ENCODE peak calls at places on chromosomes 13 and 19, in four cellular contexts. V is lower lobe of right lung, Y is uterus, S is Peyer's patch. L is an unnamed sample.
A peak's percentile ranks its signal among the peaks of the same experiment; 100 is the strongest.

GRCh38 chr19:50909240-50910070 is 1.7 kb downstream of the KLK4 start:
- DNase-seq in V (peak; percentile 59), Y (no peak), S (peak; percentile 84), L (no peak)

GRCh38 chr19:750640-751423 is at the start of gene MISP:
- DNase-seq in V (peak; percentile 80), Y (no peak), S (peak; percentile 98), L (no peak)

GRCh38 chr19:34350161-34350561 is 14.8 kb upstream of the GPI start:
- DNase-seq in V (no peak), Y (no peak), S (no peak), L (no peak)

GRCh38 chr19:13017306-13018036 is 22.2 kb downstream of the NFIX start:
- DNase-seq in V (no peak), Y (no peak), S (no peak), L (no peak)

GRCh38 chr19:15452111-15453047 is 2.6 kb upstream of the WIZ start:
- DNase-seq in V (peak; percentile 91), Y (peak; percentile 91), S (peak; percentile 85), L (peak; percentile 90)

GRCh38 chr19:35718345-35719041 is 690 bp downstream of the KMT2B start:
- DNase-seq in V (peak; percentile 72), Y (peak; percentile 52), S (peak; percentile 64), L (no peak)

GRCh38 chr19:17091758-17092333 is 16.3 kb downstream of the MYO9B start:
- DNase-seq in V (peak; percentile 84), Y (no peak), S (no peak), L (no peak)

GRCh38 chr19:16627928-16628182 is 149 bp downstream of the MED26 start:
- DNase-seq in V (no peak), Y (no peak), S (no peak), L (no peak)

GRCh38 chr19:14577264-14577663 is 5.4 kb upstream of the NDUFB7 start:
- DNase-seq in V (no peak), Y (no peak), S (no peak), L (no peak)

GRCh38 chr13:44895584-44895983 is 93.7 kb downstream of the NUFIP1 start:
- DNase-seq in V (no peak), Y (no peak), S (no peak), L (no peak)
- TF ChIP-seq CTCF in V (no peak), Y (no peak), S (no peak), L (no peak)

DNA sequence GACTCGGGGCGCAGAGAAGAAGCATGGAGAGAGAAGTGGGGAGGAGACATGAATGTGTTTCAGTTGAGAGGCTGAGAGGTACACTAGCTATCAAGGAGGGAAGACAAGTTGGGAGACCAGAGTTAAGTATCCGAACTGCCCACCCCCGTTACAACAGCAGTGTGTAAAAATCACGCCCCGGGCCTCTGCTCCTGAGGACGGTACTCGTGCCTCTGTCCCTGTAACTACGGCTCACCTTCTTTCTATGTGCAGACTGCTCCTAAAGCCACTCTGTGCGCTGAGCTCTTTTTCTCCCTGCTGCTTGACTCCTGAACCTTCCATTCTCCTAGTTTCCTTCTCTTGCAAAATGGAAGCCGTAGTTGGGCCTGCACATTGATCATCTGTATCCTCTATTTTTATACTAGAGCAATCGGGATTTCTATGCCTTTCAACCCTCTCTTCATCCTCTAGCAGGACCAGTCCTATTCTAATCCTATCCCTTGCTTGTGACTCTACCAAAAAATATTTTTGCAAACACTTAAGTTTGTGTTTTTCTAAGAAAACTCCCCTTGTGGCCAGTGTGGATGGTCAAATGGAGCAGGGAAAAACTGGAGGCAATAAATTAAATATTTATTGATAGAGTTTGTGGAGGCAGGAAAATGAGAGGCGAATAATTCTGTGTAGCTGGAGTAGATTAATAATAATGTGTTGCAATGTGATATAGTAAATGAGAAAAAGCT is 569 bp downstream of the POLR1D start:
- DNase-seq in V (no peak), Y (no peak), S (no peak), L (no peak)
- TF ChIP-seq CTCF in V (no peak), Y (no peak), S (no peak), L (peak; percentile 35)

GRCh38 chr13:27713767-27714166 is 78.5 kb upstream of the GSX1 start:
- DNase-seq in V (no peak), Y (no peak), S (no peak), L (no peak)

GRCh38 chr13:27709779-27710178 is 82.5 kb upstream of the GSX1 start:
- DNase-seq in V (no peak), Y (no peak), S (no peak), L (no peak)

GRCh38 chr13:27708325-27708724 is 84.0 kb upstream of the GSX1 start:
- DNase-seq in V (no peak), Y (no peak), S (no peak), L (no peak)

GRCh38 chr13:27712421-27712820 is 79.9 kb upstream of the GSX1 start:
- DNase-seq in V (no peak), Y (no peak), S (no peak), L (no peak)
- TF ChIP-seq CTCF in V (peak; percentile 44), Y (no peak), S (peak; percentile 11), L (peak; percentile 59)

DNA sequence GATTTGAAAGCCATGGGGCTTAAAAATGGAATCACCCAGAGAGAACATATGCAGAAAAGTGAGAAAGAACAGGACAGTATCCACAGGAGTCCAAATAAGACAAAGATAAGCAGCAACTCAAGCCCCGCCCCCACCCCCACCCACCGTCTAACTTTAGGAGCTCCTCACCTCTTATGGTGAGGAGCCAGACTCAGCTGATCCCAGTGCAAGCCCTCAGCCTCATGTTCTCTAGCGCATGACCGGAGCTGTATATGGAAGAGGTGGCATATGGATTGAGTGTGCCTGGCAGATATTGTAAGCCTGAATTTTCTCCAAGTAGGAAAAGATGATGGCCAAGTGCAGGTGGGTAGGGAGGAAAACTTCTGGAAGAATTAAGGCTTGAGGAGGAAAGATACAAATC is 36.4 kb upstream of the DCT start:
- DNase-seq in V (no peak), Y (no peak), S (no peak), L (no peak)
- TF ChIP-seq CTCF in V (no peak), Y (no peak), S (no peak), L (no peak)

GRCh38 chr19:45324349-45324907 is 1.8 kb upstream of the CKM start:
- DNase-seq in V (no peak), Y (no peak), S (no peak), L (no peak)
- TF ChIP-seq CTCF in V (no peak), Y (no peak), S (no peak), L (no peak)

DNA sequence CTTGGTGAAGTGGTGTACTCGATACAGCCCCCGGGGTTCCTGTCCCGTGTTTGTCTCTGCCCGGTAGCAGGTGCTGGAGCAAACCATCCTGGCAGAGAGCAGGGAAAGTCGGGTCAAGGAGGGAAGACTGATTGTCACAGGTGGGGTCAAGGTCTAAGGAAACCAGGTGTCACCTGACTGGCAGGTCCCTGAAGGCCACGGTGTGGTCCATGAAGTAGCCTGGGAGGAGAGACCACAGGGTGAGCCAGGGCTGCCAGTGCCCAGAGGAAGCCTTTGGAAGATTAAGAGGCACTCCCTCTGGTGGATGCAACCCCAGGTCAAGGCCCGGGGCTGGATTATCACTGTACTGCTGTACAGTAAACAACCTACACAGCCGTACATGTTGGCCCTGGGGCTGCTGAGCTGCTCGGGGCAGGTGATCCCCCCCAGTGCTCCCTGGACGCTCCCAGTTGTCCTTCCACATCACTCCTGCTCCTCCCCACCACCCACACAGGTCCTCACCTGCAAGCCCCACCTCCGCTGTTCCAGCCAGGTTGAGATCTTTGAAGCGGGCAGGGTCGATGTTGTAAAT is 6.0 kb upstream of the CCER2 start:
- DNase-seq in V (peak; percentile 12), Y (no peak), S (peak; percentile 53), L (no peak)
- TF ChIP-seq CTCF in V (no peak), Y (no peak), S (no peak), L (no peak)

GRCh38 chr19:4647676-4648644 is 8.6 kb downstream of the TNFAIP8L1 start:
- DNase-seq in V (no peak), Y (peak; percentile 54), S (no peak), L (no peak)
- TF ChIP-seq CTCF in V (peak; percentile 11), Y (no peak), S (no peak), L (peak; percentile 26)

GRCh38 chr13:76000131-76000530 is 364.0 kb downstream of the LMO7 start:
- DNase-seq in V (no peak), Y (no peak), S (no peak), L (no peak)

GRCh38 chr13:75993246-75993645 is 357.1 kb downstream of the LMO7 start:
- DNase-seq in V (no peak), Y (no peak), S (no peak), L (no peak)

GRCh38 chr13:75993823-75994222 is 357.7 kb downstream of the LMO7 start:
- DNase-seq in V (no peak), Y (no peak), S (no peak), L (no peak)

GRCh38 chr13:75996582-75996981 is 360.5 kb downstream of the LMO7 start:
- DNase-seq in V (no peak), Y (no peak), S (no peak), L (no peak)

GRCh38 chr13:75995966-75996365 is 359.8 kb downstream of the LMO7 start:
- DNase-seq in V (no peak), Y (no peak), S (no peak), L (no peak)
- TF ChIP-seq CTCF in V (no peak), Y (no peak), S (no peak), L (no peak)

GRCh38 chr13:42653694-42654093 is 79.7 kb downstream of the TNFSF11 start:
- DNase-seq in V (no peak), Y (no peak), S (no peak), L (no peak)
- TF ChIP-seq CTCF in V (no peak), Y (no peak), S (no peak), L (no peak)

L was measured in osteocyte.